ENCODE peak calls at places on chromosomes 16 and 17, in five cellular contexts. One of them, this sample, is unnamed.

GRCh38 chr16:53235851-53236250 is 181.1 kb downstream of the CHD9 start:
- DNase-seq in upper lobe of left lung: no peak
- DNase-seq in breast epithelium: no peak
- DNase-seq in sigmoid colon: no peak
- DNase-seq in GM23338: no peak
- DNase-seq in this sample: no peak

GRCh38 chr16:30004811-30005242 is 6.0 kb downstream of the DOC2A start:
- DNase-seq in upper lobe of left lung: peak; percentile 64
- DNase-seq in breast epithelium: no peak
- DNase-seq in sigmoid colon: no peak
- DNase-seq in GM23338: no peak
- DNase-seq in this sample: no peak

GRCh38 chr17:5033352-5034015 is 1.7 kb downstream of the SLC52A1 start:
- DNase-seq in GM23338: peak; percentile 46
- DNase-seq in upper lobe of left lung: no peak
- DNase-seq in sigmoid colon: no peak
- DNase-seq in breast epithelium: no peak
- DNase-seq in this sample: no peak

GRCh38 chr16:81523387-81524115 is 78.9 kb downstream of the CMIP start:
- DNase-seq in GM23338: no peak
- DNase-seq in upper lobe of left lung: no peak
- DNase-seq in breast epithelium: peak; percentile 69
- DNase-seq in sigmoid colon: no peak
- DNase-seq in this sample: peak; percentile 56

GRCh38 chr16:68909099-68909733 is 65.9 kb downstream of the TANGO6 start:
- DNase-seq in breast epithelium: no peak
- DNase-seq in sigmoid colon: no peak
- DNase-seq in GM23338: no peak
- DNase-seq in upper lobe of left lung: no peak
- DNase-seq in this sample: no peak

GRCh38 chr17:80857721-80858171 is 133.9 kb upstream of the CHMP6 start:
- DNase-seq in sigmoid colon: peak; percentile 60
- DNase-seq in breast epithelium: no peak
- DNase-seq in GM23338: no peak
- DNase-seq in upper lobe of left lung: no peak
- DNase-seq in this sample: no peak

GRCh38 chr16:58393138-58393504 is 850 bp downstream of the GINS3 start:
- DNase-seq in upper lobe of left lung: no peak
- DNase-seq in breast epithelium: no peak
- DNase-seq in GM23338: no peak
- DNase-seq in sigmoid colon: no peak
- DNase-seq in this sample: no peak

GRCh38 chr16:56263711-56264608 is 72.7 kb downstream of the GNAO1 start:
- DNase-seq in GM23338: no peak
- DNase-seq in breast epithelium: no peak
- DNase-seq in sigmoid colon: peak; percentile 60
- DNase-seq in upper lobe of left lung: no peak
- DNase-seq in this sample: no peak

GRCh38 chr17:79438936-79439335 is 171.9 kb downstream of the RBFOX3 start:
- DNase-seq in GM23338: no peak
- DNase-seq in sigmoid colon: no peak
- DNase-seq in breast epithelium: no peak
- DNase-seq in upper lobe of left lung: no peak
- DNase-seq in this sample: no peak

GRCh38 chr16:5321925-5322324 is 224.3 kb upstream of the EEF2KMT start:
- DNase-seq in sigmoid colon: no peak
- DNase-seq in GM23338: no peak
- DNase-seq in upper lobe of left lung: no peak
- DNase-seq in breast epithelium: no peak
- DNase-seq in this sample: no peak

GRCh38 chr17:62966426-62967110 is 533 bp downstream of the TANC2 start:
- DNase-seq in breast epithelium: peak; percentile 26
- DNase-seq in GM23338: peak; percentile 30
- DNase-seq in upper lobe of left lung: peak; percentile 55
- DNase-seq in sigmoid colon: no peak
- DNase-seq in this sample: peak; percentile 19

GRCh38 chr17:62912363-62912762 is 53.7 kb upstream of the TANC2 start:
- DNase-seq in sigmoid colon: no peak
- DNase-seq in GM23338: no peak
- DNase-seq in upper lobe of left lung: no peak
- DNase-seq in breast epithelium: no peak
- DNase-seq in this sample: no peak

GRCh38 chr17:538096-538973 is 176.3 kb downstream of the VPS53 start:
- DNase-seq in sigmoid colon: no peak
- DNase-seq in upper lobe of left lung: no peak
- DNase-seq in breast epithelium: no peak
- DNase-seq in GM23338: peak; percentile 43
- DNase-seq in this sample: no peak

GRCh38 chr17:48487221-48487620 is 43.6 kb downstream of the HOXB1 start:
- DNase-seq in upper lobe of left lung: no peak
- DNase-seq in GM23338: no peak
- DNase-seq in breast epithelium: no peak
- DNase-seq in sigmoid colon: no peak
- DNase-seq in this sample: no peak

GRCh38 chr17:38579934-38580333 is 25.8 kb downstream of the SRCIN1 start:
- DNase-seq in GM23338: peak; percentile 89
- DNase-seq in sigmoid colon: no peak
- DNase-seq in breast epithelium: no peak
- DNase-seq in upper lobe of left lung: no peak
- DNase-seq in this sample: no peak
- H3K27me3 ChIP-seq in GM23338: peaks cover 91% of the 10 kb centered on the region
- H3K27me3 ChIP-seq in sigmoid colon: peaks cover 10% of the 10 kb centered on the region
- H3K27me3 ChIP-seq in breast epithelium: peaks cover 3% of the 10 kb centered on the region
- H3K27me3 ChIP-seq in upper lobe of left lung: peaks cover 17% of the 10 kb centered on the region
- H3K27me3 ChIP-seq in this sample: peaks cover 4% of the 10 kb centered on the region

DNA sequence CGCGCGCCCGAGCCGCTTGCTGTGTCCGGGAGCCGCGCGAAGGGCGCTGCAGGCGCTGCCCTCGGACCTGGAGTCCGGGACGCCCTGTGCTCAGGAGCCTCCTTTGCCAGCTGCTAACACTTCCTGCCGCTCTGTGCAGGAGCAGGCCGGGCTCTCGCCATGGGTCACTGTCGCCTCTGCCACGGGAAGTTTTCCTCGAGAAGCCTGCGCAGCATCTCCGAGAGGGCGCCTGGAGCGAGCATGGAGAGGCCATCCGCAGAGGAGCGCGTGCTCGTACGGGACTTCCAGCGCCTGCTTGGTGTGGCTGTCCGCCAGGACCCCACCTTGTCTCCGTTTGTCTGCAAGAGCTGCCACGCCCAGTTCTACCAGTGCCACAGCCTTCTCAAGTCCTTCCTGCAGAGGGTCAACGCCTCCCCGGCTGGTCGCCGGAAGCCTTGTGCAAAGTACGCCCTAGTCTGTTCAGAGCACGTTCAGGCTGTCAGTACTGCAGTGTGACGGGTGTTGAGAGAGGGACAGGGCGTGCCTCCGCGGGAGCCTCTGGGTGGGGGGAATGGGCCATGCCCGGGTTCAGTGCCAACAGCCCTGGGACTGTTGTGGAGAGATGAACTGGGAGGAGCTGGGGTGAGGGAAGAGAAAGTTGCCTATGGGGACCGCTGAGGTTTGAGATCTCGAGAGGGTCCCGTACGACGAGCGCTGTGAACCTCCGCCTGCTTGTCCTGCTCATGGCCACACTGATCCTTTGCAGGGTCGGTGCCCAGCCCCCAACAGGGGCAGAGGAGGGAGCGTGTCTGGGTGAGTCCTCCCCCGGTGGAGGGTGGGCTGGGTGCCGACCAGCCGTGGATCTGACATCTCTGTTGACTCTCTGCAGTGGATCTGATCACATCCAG is 1.3 kb downstream of the ZNF276 start:
- DNase-seq in GM23338: peak; percentile 60
- DNase-seq in upper lobe of left lung: peak; percentile 94
- DNase-seq in breast epithelium: no peak
- DNase-seq in sigmoid colon: peak; percentile 77
- DNase-seq in this sample: peak; percentile 66
- TF ChIP-seq POLR2AphosphoS5 in GM23338: no peak
- TF ChIP-seq POLR2AphosphoS5 in upper lobe of left lung: peak; percentile 21
- TF ChIP-seq POLR2AphosphoS5 in breast epithelium: no peak
- TF ChIP-seq POLR2AphosphoS5 in sigmoid colon: no peak
- TF ChIP-seq POLR2AphosphoS5 in this sample: peak; percentile 22

GRCh38 chr16:83968483-83968865 is 430 bp downstream of the NECAB2 start:
- DNase-seq in GM23338: no peak
- DNase-seq in upper lobe of left lung: no peak
- DNase-seq in sigmoid colon: no peak
- DNase-seq in breast epithelium: no peak
- DNase-seq in this sample: no peak

GRCh38 chr16:83970430-83970815 is 2.4 kb downstream of the NECAB2 start:
- DNase-seq in breast epithelium: no peak
- DNase-seq in sigmoid colon: no peak
- DNase-seq in upper lobe of left lung: no peak
- DNase-seq in GM23338: no peak
- DNase-seq in this sample: no peak

GRCh38 chr16:83969771-83970429 is 1.9 kb downstream of the NECAB2 start:
- DNase-seq in breast epithelium: no peak
- DNase-seq in GM23338: no peak
- DNase-seq in sigmoid colon: no peak
- DNase-seq in upper lobe of left lung: no peak
- DNase-seq in this sample: no peak

GRCh38 chr16:83967838-83968482 is at the start of gene NECAB2:
- DNase-seq in sigmoid colon: no peak
- DNase-seq in GM23338: peak; percentile 56
- DNase-seq in breast epithelium: no peak
- DNase-seq in upper lobe of left lung: no peak
- DNase-seq in this sample: no peak

GRCh38 chr16:83968891-83969672 is 1.0 kb downstream of the NECAB2 start:
- DNase-seq in GM23338: peak; percentile 62
- DNase-seq in upper lobe of left lung: no peak
- DNase-seq in breast epithelium: no peak
- DNase-seq in sigmoid colon: no peak
- DNase-seq in this sample: no peak
- H3K4me3 ChIP-seq in GM23338: peak overlapping the region; percentile 68
- H3K4me3 ChIP-seq in upper lobe of left lung: no peak overlapping the region
- H3K4me3 ChIP-seq in breast epithelium: peak overlapping the region; percentile 23
- H3K4me3 ChIP-seq in sigmoid colon: no peak overlapping the region
- H3K4me3 ChIP-seq in this sample: no peak overlapping the region

DNA sequence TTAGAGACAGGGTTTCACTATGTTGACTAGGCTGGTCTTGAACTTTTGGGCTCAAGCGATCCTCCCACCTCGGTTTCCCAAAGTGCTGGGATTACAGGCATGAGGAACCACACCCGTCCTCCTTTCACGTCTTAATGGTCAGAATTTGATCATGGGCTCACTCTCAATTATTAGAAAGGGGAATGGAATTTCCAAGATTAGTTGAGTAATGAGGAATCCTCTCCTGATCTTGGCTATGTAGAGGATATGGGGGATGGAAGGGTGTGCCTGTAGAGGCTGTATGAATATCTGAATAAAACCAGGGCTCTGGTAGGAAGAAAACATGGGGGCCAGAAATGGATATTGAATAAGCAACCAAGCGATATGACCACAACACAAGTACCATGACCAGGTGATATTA is 25.9 kb upstream of the SMURF2 start:
- DNase-seq in upper lobe of left lung: no peak
- DNase-seq in GM23338: no peak
- DNase-seq in breast epithelium: no peak
- DNase-seq in sigmoid colon: no peak
- DNase-seq in this sample: no peak
- H3K27me3 ChIP-seq in upper lobe of left lung: no peaks in the 10 kb centered on the region
- H3K27me3 ChIP-seq in GM23338: no peaks in the 10 kb centered on the region
- H3K27me3 ChIP-seq in breast epithelium: no peaks in the 10 kb centered on the region
- H3K27me3 ChIP-seq in sigmoid colon: no peaks in the 10 kb centered on the region
- H3K27me3 ChIP-seq in this sample: no peaks in the 10 kb centered on the region